ENCODE peak calls at places on chromosomes 1 and 21, in six cellular contexts. E is ovary, V is testis, X is IMR-90, B is body of pancreas, N is transverse colon. G is an unnamed sample.

GRCh38 chr21:37700641-37701202 is 215.5 kb downstream of the KCNJ6 start:
- DNase-seq in B (peak; percentile 67), V (peak; percentile 35), E (no peak), N (no peak), X (peak; percentile 84), G (no peak)

GRCh38 chr1:97986041-97987005 is 65.5 kb upstream of the DPYD start:
- DNase-seq in V (no peak), E (no peak), B (no peak), N (no peak), X (peak; percentile 64), G (no peak)

GRCh38 chr1:18384477-18384876 is 96.3 kb upstream of the KLHDC7A start:
- DNase-seq in B (no peak), N (no peak), X (no peak), E (peak; percentile 29), V (no peak), G (no peak)

GRCh38 chr1:68516066-68516465 is 19.2 kb upstream of the DEPDC1 start:
- DNase-seq in V (no peak), X (no peak), E (no peak), N (no peak), B (no peak), G (no peak)

GRCh38 chr1:174968750-174969244 is 30.9 kb upstream of the CACYBP start:
- DNase-seq in X (peak; percentile 57), N (no peak), V (no peak), B (no peak), E (no peak), G (no peak)

GRCh38 chr1:111948209-111949131 is 41.0 kb downstream of the KCND3 start:
- DNase-seq in N (peak; percentile 34), V (peak; percentile 48), X (no peak), B (peak; percentile 34), E (no peak), G (no peak)

GRCh38 chr1:160083968-160084770 is 2.8 kb downstream of the KCNJ9 start:
- DNase-seq in N (peak; percentile 86), B (peak; percentile 93), X (no peak), E (peak; percentile 59), V (peak; percentile 80), G (peak; percentile 93)

GRCh38 chr1:39676951-39677350 is 5.0 kb upstream of the NT5C1A start:
- DNase-seq in E (no peak), B (peak; percentile 21), V (no peak), N (no peak), X (no peak), G (no peak)

GRCh38 chr1:197908695-197909336 is 6.4 kb downstream of the C1orf53 start:
- DNase-seq in N (no peak), E (no peak), X (no peak), B (no peak), V (no peak), G (no peak)
- H3K27me3 ChIP-seq in N (peaks cover 100% of the 10 kb centered on the region), E (no peaks in the 10 kb centered on the region), X (peaks cover 68% of the 10 kb centered on the region), B (peaks cover 43% of the 10 kb centered on the region), V (peaks cover 6% of the 10 kb centered on the region), G (no peaks in the 10 kb centered on the region)

GRCh38 chr1:57089855-57090254 is 124.0 kb upstream of the C8B start:
- DNase-seq in V (no peak), B (no peak), N (no peak), E (no peak), X (no peak), G (no peak)

GRCh38 chr1:57089221-57089620 is 123.4 kb upstream of the C8B start:
- DNase-seq in B (no peak), N (no peak), X (no peak), E (no peak), V (no peak), G (no peak)

GRCh38 chr1:57088689-57089088 is 122.9 kb upstream of the C8B start:
- DNase-seq in B (no peak), E (no peak), N (no peak), V (no peak), X (no peak), G (no peak)

GRCh38 chr1:57093122-57093521 is 127.3 kb upstream of the C8B start:
- DNase-seq in E (no peak), N (no peak), B (no peak), V (no peak), X (no peak), G (no peak)

DNA sequence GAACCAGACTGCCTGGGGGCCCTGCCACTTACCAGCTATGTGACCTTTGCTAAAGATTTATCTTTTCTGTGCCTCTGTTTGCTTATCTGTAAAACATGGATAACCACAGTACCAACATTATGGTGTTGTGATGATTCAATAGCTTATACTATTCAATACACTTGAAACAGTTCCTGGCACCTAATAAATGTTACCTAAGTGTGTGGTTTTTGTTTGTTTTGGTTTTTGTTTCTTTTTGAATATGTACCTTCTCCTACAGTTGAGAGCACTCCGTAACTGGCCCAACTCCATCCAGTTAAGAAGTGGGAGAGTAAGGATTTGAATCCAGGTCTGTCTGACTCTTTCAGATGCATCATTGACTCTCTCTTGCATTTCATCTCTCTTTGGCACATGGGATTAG is 125.8 kb upstream of the C8B start:
- DNase-seq in X (no peak), B (no peak), N (no peak), E (no peak), V (no peak), G (no peak)
- TF ChIP-seq POLR2A in X (no peak), B (no peak), N (no peak), E (no peak), V (no peak), G (no peak)

GRCh38 chr1:80143361-80143760 is 1136.8 kb upstream of the ADGRL4 start:
- DNase-seq in B (no peak), E (no peak), X (no peak), V (no peak), N (no peak), G (no peak)
- H3K27ac ChIP-seq in B (no peak overlapping the region), E (no peak overlapping the region), X (no peak overlapping the region), V (no peak overlapping the region), N (no peak overlapping the region), G (no peak overlapping the region)

GRCh38 chr1:147633759-147634158 is 36.6 kb downstream of the ACP6 start:
- DNase-seq in V (no peak), X (no peak), B (no peak), E (no peak), N (no peak), G (no peak)

GRCh38 chr1:147636314-147636713 is 34.0 kb downstream of the ACP6 start:
- DNase-seq in B (no peak), X (no peak), E (no peak), V (no peak), N (no peak), G (no peak)

GRCh38 chr1:147634645-147635044 is 35.7 kb downstream of the ACP6 start:
- DNase-seq in E (no peak), N (no peak), X (no peak), V (no peak), B (no peak), G (no peak)

GRCh38 chr1:147631839-147632238 is 38.5 kb downstream of the ACP6 start:
- DNase-seq in V (no peak), B (no peak), E (no peak), N (no peak), X (no peak), G (no peak)

GRCh38 chr1:147635342-147635741 is 35.0 kb downstream of the ACP6 start:
- DNase-seq in N (no peak), X (no peak), V (no peak), E (no peak), B (no peak), G (no peak)
- H3K27me3 ChIP-seq in N (no peaks in the 10 kb centered on the region), X (no peaks in the 10 kb centered on the region), V (no peaks in the 10 kb centered on the region), E (no peaks in the 10 kb centered on the region), B (no peaks in the 10 kb centered on the region), G (no peaks in the 10 kb centered on the region)

G was measured in Peyer's patch.